ENCODE peak calls at places on chromosomes 11 and 22, in four cellular contexts. W, L, J and U are unnamed samples.

GRCh38 chr11:8809185-8809584 is 101.8 kb upstream of the AKIP1 start:
- DNase-seq in L (no peak), W (no peak), J (no peak), U (no peak)

GRCh38 chr11:7467652-7468051 is 17.7 kb upstream of the OLFML1 start:
- DNase-seq in L (no peak), W (no peak), J (peak; percentile 5), U (no peak)

GRCh38 chr11:64291746-64292457 is 800 bp downstream of the KCNK4 start:
- DNase-seq in L (no peak), J (no peak), W (no peak), U (no peak)

GRCh38 chr11:86781546-86781945 is 18.8 kb upstream of the PRSS23 start:
- DNase-seq in L (no peak), W (no peak), J (no peak), U (no peak)

GRCh38 chr11:128911701-128912100 is 20.5 kb downstream of the KCNJ5 start:
- DNase-seq in J (no peak), W (no peak), L (no peak), U (no peak)

GRCh38 chr22:39297490-39298193 is 21.8 kb downstream of the RPL3 start:
- DNase-seq in L (no peak), J (no peak), W (no peak), U (no peak)

GRCh38 chr22:50532353-50532700 is 2.5 kb upstream of the TYMP start:
- DNase-seq in W (no peak), L (no peak), J (no peak), U (no peak)

GRCh38 chr11:67422894-67423293 is 5.4 kb upstream of the RPS6KB2 start:
- DNase-seq in J (no peak), W (no peak), L (no peak), U (no peak)

GRCh38 chr11:126459691-126460404 is 104.4 kb downstream of the ST3GAL4 start:
- DNase-seq in J (no peak), W (no peak), L (no peak), U (peak; percentile 62)

GRCh38 chr11:1936781-1937615 is 10.1 kb upstream of the MRPL23 start:
- DNase-seq in W (no peak), J (no peak), L (no peak), U (no peak)

GRCh38 chr22:45928726-45929359 is 48.1 kb downstream of the WNT7B start:
- DNase-seq in W (no peak), J (no peak), L (no peak), U (no peak)

GRCh38 chr11:71948314-71949027 is 19.6 kb downstream of the RNF121 start:
- DNase-seq in L (no peak), J (peak; percentile 94), W (peak; percentile 55), U (no peak)

GRCh38 chr11:116366980-116367640 is 405.7 kb downstream of the BUD13 start:
- DNase-seq in J (no peak), W (no peak), L (no peak), U (no peak)

GRCh38 chr11:47101452-47101851 is 75.2 kb downstream of the ARFGAP2 start:
- DNase-seq in L (no peak), J (no peak), W (no peak), U (no peak)

GRCh38 chr11:132496341-132496740 is 1036.0 kb downstream of the OPCML start:
- DNase-seq in L (no peak), J (peak; percentile 63), W (no peak), U (no peak)

GRCh38 chr11:84549221-84549620 is 1077.9 kb downstream of the DLG2 start:
- DNase-seq in W (no peak), L (no peak), J (peak; percentile 13), U (no peak)

GRCh38 chr22:46581580-46582244 is 38.5 kb upstream of the GRAMD4 start:
- DNase-seq in L (no peak), J (no peak), W (no peak), U (no peak)

GRCh38 chr11:45683285-45684058 is 18.1 kb upstream of the CHST1 start:
- DNase-seq in L (no peak), J (no peak), W (no peak), U (no peak)

GRCh38 chr22:38034884-38035529 is 22.2 kb upstream of the PICK1 start:
- DNase-seq in J (no peak), L (no peak), W (no peak), U (no peak)

GRCh38 chr11:112523477-112523876 is 262.8 kb upstream of the PLET1 start:
- DNase-seq in L (no peak), J (peak; percentile 61), W (peak; percentile 44), U (no peak)

GRCh38 chr11:129307162-129307561 is 68.5 kb upstream of the BARX2 start:
- DNase-seq in W (no peak), J (no peak), L (no peak), U (no peak)

GRCh38 chr11:41309111-41309522 is 150.3 kb downstream of the LRRC4C start:
- DNase-seq in L (no peak), W (no peak), J (no peak), U (no peak)

GRCh38 chr11:133968300-133968699 is 11.5 kb upstream of the IGSF9B start:
- DNase-seq in J (no peak), L (no peak), W (no peak), U (no peak)

GRCh38 chr11:83545911-83546310 is 259.7 kb upstream of the CCDC90B start:
- DNase-seq in W (no peak), L (no peak), J (no peak), U (no peak)

GRCh38 chr11:9717719-9718118 is 53.8 kb downstream of the SWAP70 start:
- DNase-seq in W (no peak), J (no peak), L (no peak), U (no peak)

GRCh38 chr11:2269601-2270321 is 627 bp downstream of the ASCL2 start:
- DNase-seq in J (no peak), L (no peak), W (no peak), U (no peak)

GRCh38 chr11:29272019-29272654 is 744.7 kb downstream of the KCNA4 start:
- DNase-seq in J (peak; percentile 62), W (no peak), L (no peak), U (no peak)

GRCh38 chr11:61963016-61963281 is 4.5 kb downstream of the FTH1 start:
- DNase-seq in W (peak; percentile 18), L (no peak), J (no peak), U (no peak)

GRCh38 chr11:66543263-66544107 is 2.4 kb downstream of the ZDHHC24 start:
- DNase-seq in J (no peak), L (peak; percentile 25), W (no peak), U (no peak)

GRCh38 chr11:69403556-69404215 is 77.8 kb upstream of the LINC01488 start:
- DNase-seq in L (no peak), J (peak; percentile 58), W (no peak), U (peak; percentile 16)

GRCh38 chr11:122004446-122004845 is 111.6 kb downstream of the BLID start:
- DNase-seq in J (no peak), L (no peak), W (no peak), U (no peak)

GRCh38 chr11:124758355-124759267 is 3.5 kb downstream of the ESAM start:
- DNase-seq in J (no peak), W (peak; percentile 78), L (no peak), U (no peak)

GRCh38 chr11:122319842-122320555 is 204.0 kb upstream of the BLID start:
- DNase-seq in J (no peak), W (no peak), L (no peak), U (no peak)

GRCh38 chr11:117143390-117143789 is 697 bp upstream of the PAFAH1B2 start:
- DNase-seq in J (peak; percentile 43), L (no peak), W (peak; percentile 63), U (no peak)